ENCODE peak calls at places on chromosomes 16 and 17, in six cellular contexts. Z is MCF 10A; D is NCI-H1092; G is stimulated activated CD4-positive, alpha-beta T cell treated with anti-CD3 and anti-CD28 coated beads, Interleukin-4, amount 100 ng/mL, for 1 hour; M is iPS-NIHi11; P is AG04450. S is an unnamed sample.

GRCh38 chr16:10558746-10559641 is 21.4 kb downstream of the EMP2 start:
- DNase-seq in Z (peak), D (no peak), G (no peak), M (peak), P (no peak), S (peak)

GRCh38 chr17:41695954-41696720 is 7.5 kb downstream of the EIF1 start:
- DNase-seq in Z (peak), D (peak), G (peak), M (peak), P (no peak), S (no peak)

GRCh38 chr17:44589316-44590071 is 32.2 kb downstream of the FZD2 start:
- DNase-seq in Z (no peak), D (no peak), G (no peak), M (no peak), P (no peak), S (no peak)

GRCh38 chr17:975321-975982 is 4.1 kb downstream of the NXN start:
- DNase-seq in Z (no peak), D (no peak), G (no peak), M (no peak), P (no peak), S (no peak)

GRCh38 chr17:62641101-62641500 is 13.6 kb downstream of the MRC2 start:
- DNase-seq in Z (no peak), D (no peak), G (no peak), M (no peak), P (no peak), S (no peak)

GRCh38 chr16:56370185-56370584 is 55.2 kb downstream of the AMFR start:
- DNase-seq in Z (no peak), D (no peak), G (no peak), M (no peak), P (no peak), S (no peak)

GRCh38 chr17:59837362-59838195 is 55.2 kb downstream of the TUBD1 start:
- DNase-seq in Z (peak), D (no peak), G (no peak), M (peak), P (peak), S (peak)

GRCh38 chr17:1056761-1057160 is 59.8 kb downstream of the TIMM22 start:
- DNase-seq in Z (no peak), D (no peak), G (no peak), M (no peak), P (no peak), S (peak)

GRCh38 chr17:39099686-39100293 is 51.6 kb downstream of the PLXDC1 start:
- DNase-seq in Z (no peak), D (no peak), G (no peak), M (no peak), P (peak), S (no peak)